ENCODE peak calls at places on chromosomes 4 and X, in five cellular contexts. Y, Q, V, Z and X are unnamed samples.

GRCh38 chrX:39910651-39911050 is 187.1 kb downstream of the BCOR start:
- DNase-seq in Y (no peak), Q (no peak), Z (no peak), V (no peak), X (no peak)

GRCh38 chr4:98558366-98558765 is 100.0 kb downstream of the TSPAN5 start:
- DNase-seq in Y (no peak), Q (no peak), Z (no peak), V (no peak), X (no peak)

GRCh38 chr4:20364969-20365368 is 113.3 kb downstream of the SLIT2 start:
- DNase-seq in Q (no peak), Y (no peak), Z (no peak), V (no peak), X (no peak)

GRCh38 chrX:17986440-17986839 is 125.3 kb upstream of the RAI2 start:
- DNase-seq in Y (no peak), Q (no peak), V (no peak), Z (no peak), X (no peak)

GRCh38 chr4:138775890-138776289 is 239.7 kb upstream of the NOCT start:
- DNase-seq in Q (no peak), V (no peak), Z (no peak), Y (no peak), X (no peak)

GRCh38 chr4:183449193-183449888 is 4.9 kb downstream of the CDKN2AIP start:
- DNase-seq in V (no peak), Z (no peak), Q (no peak), Y (peak), X (no peak)

GRCh38 chr4:151098191-151098590 is 1.2 kb upstream of the RPS3A start:
- DNase-seq in Q (no peak), Y (no peak), V (no peak), Z (no peak), X (no peak)

GRCh38 chr4:13547563-13548041 is 3.3 kb upstream of the NKX3-2 start:
- DNase-seq in Z (no peak), Q (no peak), V (no peak), Y (no peak), X (no peak)

GRCh38 chr4:160835789-160836188 is 1328.0 kb downstream of the FSTL5 start:
- DNase-seq in Y (no peak), Z (no peak), V (no peak), Q (no peak), X (no peak)

GRCh38 chr4:26238782-26239647 is 81.8 kb upstream of the RBPJ start:
- DNase-seq in Z (peak), Y (peak), V (no peak), Q (no peak), X (peak)

GRCh38 chrX:101191217-101191750 is 28.3 kb upstream of the DRP2 start:
- DNase-seq in Z (no peak), Q (peak), Y (no peak), V (no peak), X (no peak)

GRCh38 chr4:114012749-114013148 is 33.3 kb upstream of the ARSJ start:
- DNase-seq in V (no peak), Z (no peak), Q (no peak), Y (no peak), X (no peak)

GRCh38 chrX:110383414-110383813 is 24.8 kb downstream of the RTL9 start:
- DNase-seq in Y (peak), V (no peak), Z (no peak), Q (no peak), X (peak)

GRCh38 chr4:98586231-98586630 is 72.2 kb downstream of the TSPAN5 start:
- DNase-seq in V (no peak), Y (no peak), Q (no peak), Z (no peak), X (no peak)

GRCh38 chr4:92994727-92995126 is 691.0 kb downstream of the GRID2 start:
- DNase-seq in V (no peak), Y (no peak), Z (no peak), Q (no peak), X (no peak)

GRCh38 chr4:51867689-51868448 is 24.9 kb downstream of the DCUN1D4 start:
- DNase-seq in Y (no peak), Z (no peak), V (no peak), Q (no peak), X (no peak)

GRCh38 chr4:54784188-54784671 is 126.5 kb downstream of the KIT start:
- DNase-seq in Z (peak), Q (peak), Y (peak), V (peak), X (peak)

GRCh38 chr4:111736516-111736915 is 408.7 kb upstream of the FAM241A start:
- DNase-seq in Q (no peak), V (no peak), Y (no peak), Z (no peak), X (no peak)

GRCh38 chr4:44351069-44351468 is 97.5 kb downstream of the KCTD8 start:
- DNase-seq in Q (no peak), Y (no peak), Z (no peak), V (no peak), X (no peak)

GRCh38 chr4:173434226-173434625 is 35.3 kb upstream of the SCRG1 start:
- DNase-seq in Z (no peak), Q (no peak), V (no peak), Y (no peak), X (no peak)

GRCh38 chr4:33160126-33160525 is 2440.0 kb downstream of the PCDH7 start:
- DNase-seq in V (no peak), Y (no peak), Z (no peak), Q (no peak), X (peak)

GRCh38 chrX:151722241-151722846 is 6.5 kb downstream of the FATE1 start:
- DNase-seq in Q (no peak), Z (no peak), Y (no peak), V (no peak), X (peak)

GRCh38 chr4:140095694-140096482 is 58.1 kb downstream of the MAML3 start:
- DNase-seq in Y (peak), Z (no peak), Q (no peak), V (no peak), X (peak)